ENCODE peak calls at places on chromosomes 2 and 18, in ten cellular contexts. Q, C, R, P, A, E, H, L, W and G are unnamed samples. For H3K27me3 and H3K4me1, the result is how much of the 10 kb centered on the place peaks cover.

GRCh38 chr2:231571810-231572209 is 20.9 kb upstream of the TEX44 start:
- DNase-seq in E (no peak), P (peak), H (no peak), R (no peak), L (no peak), A (no peak), C (no peak), W (no peak), Q (no peak), G (no peak)

GRCh38 chr2:239329972-239330572 is 70.7 kb downstream of the HDAC4 start:
- DNase-seq in W (no peak), Q (no peak), R (no peak), A (no peak), H (no peak), E (no peak), P (no peak), C (no peak), L (no peak), G (peak)

GRCh38 chr2:62554440-62554839 is 48.4 kb upstream of the TMEM17 start:
- DNase-seq in A (no peak), L (no peak), P (no peak), Q (no peak), H (no peak), C (no peak), R (no peak), W (no peak), E (no peak), G (no peak)

GRCh38 chr18:57819671-57820460 is 16.8 kb upstream of the ATP8B1 start:
- DNase-seq in C (peak), A (peak), Q (peak), W (peak), R (no peak), E (peak), P (no peak), L (peak), H (peak), G (no peak)

GRCh38 chr18:5914971-5915370 is 19.6 kb upstream of the TMEM200C start:
- DNase-seq in A (no peak), P (no peak), Q (no peak), C (no peak), H (no peak), R (no peak), W (no peak), E (no peak), L (no peak), G (no peak)

GRCh38 chr18:3342628-3343027 is 80.7 kb downstream of the MYL12B start:
- DNase-seq in W (no peak), H (no peak), A (no peak), Q (no peak), E (no peak), L (no peak), R (no peak), C (no peak), P (no peak), G (no peak)

GRCh38 chr2:120319686-120320317 is 26.1 kb upstream of the INHBB start:
- DNase-seq in P (no peak), H (no peak), L (no peak), A (no peak), R (no peak), C (no peak), W (no peak), E (no peak), Q (no peak), G (no peak)

GRCh38 chr2:95374916-95375471 is 27.5 kb upstream of the FAHD2A start:
- DNase-seq in E (peak), Q (no peak), P (peak), C (no peak), H (no peak), L (peak), R (no peak), A (peak), W (no peak), G (peak)

GRCh38 chr2:53130441-53130943 is 637.1 kb upstream of the CHAC2 start:
- DNase-seq in A (peak), W (no peak), L (peak), C (no peak), Q (peak), R (no peak), E (peak), H (peak), P (no peak), G (no peak)

GRCh38 chr2:27262379-27263286 is at the start of gene SLC30A3:
- DNase-seq in A (peak), R (peak), E (no peak), L (peak), C (peak), P (peak), H (peak), W (no peak), Q (peak), G (no peak)

GRCh38 chr2:205568620-205569019 is 113.7 kb upstream of the NRP2 start:
- DNase-seq in A (no peak), C (no peak), W (peak), P (no peak), H (no peak), L (no peak), R (no peak), E (no peak), Q (peak), G (no peak)

GRCh38 chr2:29749843-29750242 is 171.5 kb downstream of the ALK start:
- DNase-seq in R (no peak), W (no peak), A (peak), E (no peak), C (no peak), H (no peak), Q (no peak), L (no peak), P (no peak), G (no peak)

GRCh38 chr2:31401580-31401979 is 13.0 kb downstream of the XDH start:
- DNase-seq in L (peak), A (peak), P (peak), W (peak), E (peak), R (no peak), H (peak), C (no peak), Q (peak), G (no peak)

GRCh38 chr2:151315381-151315903 is 26.0 kb upstream of the NMI start:
- DNase-seq in A (peak), P (peak), C (no peak), R (no peak), L (peak), Q (no peak), W (no peak), E (peak), H (no peak), G (no peak)
- H3K4me2 ChIP-seq in A (peak), P (no peak), C (no peak), R (no peak), L (peak), Q (no peak), W (no peak), E (peak), H (no peak), G (no peak)

DNA sequence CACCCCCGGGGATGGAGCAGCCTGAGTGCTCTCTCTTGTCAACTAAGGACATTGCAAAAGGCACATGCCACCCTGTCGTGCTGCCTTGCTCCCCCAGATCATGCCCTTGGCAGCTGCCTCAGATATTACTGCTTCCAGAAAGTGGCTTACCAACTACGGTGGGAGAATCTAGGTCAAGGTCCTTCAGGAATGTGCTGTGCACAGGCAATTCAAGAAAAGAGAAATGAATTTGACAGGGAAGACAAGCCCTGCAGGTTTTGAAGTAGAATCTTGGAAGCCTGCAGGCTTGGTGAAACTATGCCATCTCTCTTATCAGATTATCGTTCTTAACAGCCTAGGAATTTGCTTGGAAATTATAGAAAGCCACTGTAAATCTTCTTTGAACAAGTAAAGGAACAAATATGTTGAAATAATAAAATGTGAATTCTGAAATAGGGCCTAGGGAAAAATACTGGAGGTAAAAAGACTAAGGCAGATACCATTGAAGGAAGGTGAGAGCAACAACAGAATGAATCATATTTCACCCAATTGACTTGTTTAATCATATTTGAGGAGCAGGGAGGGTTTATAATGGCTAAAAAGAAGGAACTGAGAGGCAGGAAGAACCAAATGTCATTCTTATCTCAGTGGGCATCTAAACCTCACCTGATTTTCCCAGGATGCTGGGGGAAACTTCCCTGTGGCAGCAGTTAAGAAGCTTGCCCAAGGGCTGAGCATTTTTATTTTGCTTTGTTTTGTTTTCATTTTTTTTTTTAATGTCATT is 94.0 kb upstream of the GLS start:
- DNase-seq in R (no peak), C (no peak), E (no peak), W (peak), H (no peak), Q (peak), P (no peak), L (no peak), A (no peak), G (no peak)
- H3K27me3 ChIP-seq in R (under half), C (under half), E (under half), W (under half), H (under half), Q (under half), P (under half), L (under half), A (under half), G (under half)

GRCh38 chr2:69639246-69639645 is 4.3 kb downstream of the AAK1 start:
- DNase-seq in Q (no peak), P (no peak), C (no peak), R (no peak), L (peak), H (no peak), W (no peak), A (no peak), E (no peak), G (no peak)

GRCh38 chr2:69643602-69644505 is at the start of gene AAK1:
- DNase-seq in H (peak), C (peak), L (peak), Q (peak), A (peak), W (peak), E (peak), P (peak), R (peak), G (peak)

GRCh38 chr2:69644506-69644979 is 1.0 kb upstream of the AAK1 start:
- DNase-seq in H (no peak), R (no peak), L (no peak), Q (peak), C (no peak), W (no peak), P (no peak), E (no peak), A (peak), G (no peak)

GRCh38 chr2:69642709-69643601 is 584 bp downstream of the AAK1 start:
- DNase-seq in L (peak), H (peak), R (peak), A (peak), P (peak), Q (peak), E (peak), C (no peak), W (peak), G (peak)

GRCh38 chr2:69641887-69642708 is 1.4 kb downstream of the AAK1 start:
- DNase-seq in A (peak), W (no peak), E (no peak), H (no peak), L (no peak), R (no peak), C (no peak), Q (no peak), P (no peak), G (no peak)
- H3K4me1 ChIP-seq in A (under half), W (half or more), E (under half), H (under half), L (under half), R (under half), C (under half), Q (under half), P (under half), G (half or more)

DNA sequence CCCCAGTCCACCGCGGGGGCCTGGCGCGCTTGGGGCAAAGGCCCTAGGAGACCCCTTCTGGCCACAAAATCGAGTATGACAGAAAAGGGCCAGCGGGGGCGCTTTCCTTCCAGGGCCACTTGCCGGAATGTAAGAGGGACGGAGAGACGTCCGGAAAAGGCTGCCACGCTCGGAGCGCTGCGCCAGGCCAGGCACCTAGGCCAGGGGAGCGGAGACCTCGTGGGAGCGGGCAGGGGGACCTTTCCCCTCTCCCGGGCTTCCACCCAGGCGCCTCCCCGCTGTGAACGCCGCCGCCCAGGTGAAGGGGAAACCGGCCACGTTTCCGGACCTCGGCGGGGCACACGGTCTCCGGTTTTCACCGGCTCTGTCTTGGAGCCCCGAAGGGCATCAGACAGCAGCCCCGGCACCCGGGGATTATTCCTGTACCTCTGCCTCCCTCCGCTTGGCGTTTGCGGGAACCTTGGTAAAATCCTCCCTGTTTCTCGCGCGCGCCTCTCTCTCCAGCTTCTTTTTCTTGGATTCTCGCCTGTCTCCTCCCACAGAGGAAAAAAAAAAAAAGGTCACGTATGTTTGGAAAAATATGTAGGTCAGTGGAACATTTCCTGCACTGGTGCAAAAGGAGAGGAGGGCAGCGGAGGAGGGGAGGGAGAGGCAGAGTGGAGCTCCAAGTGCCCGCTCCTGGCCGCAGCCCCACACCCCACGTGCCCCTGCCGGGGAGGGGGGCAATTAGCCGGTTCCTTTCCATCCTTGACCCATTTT is 1.2 kb upstream of the NPAS2 start:
- DNase-seq in W (peak), E (peak), A (peak), C (peak), H (peak), P (peak), L (peak), R (no peak), Q (peak), G (no peak)
- H3K4me2 ChIP-seq in W (peak), E (peak), A (peak), C (peak), H (peak), P (peak), L (peak), R (peak), Q (peak), G (no peak)

GRCh38 chr18:26549486-26550435 is 1.4 kb upstream of the KCTD1 start:
- DNase-seq in R (peak), C (peak), P (peak), H (peak), Q (peak), A (peak), E (peak), L (peak), W (peak), G (peak)
- H3K27me3 ChIP-seq in R (under half), C (under half), P (under half), H (under half), Q (under half), A (under half), E (under half), L (under half), W (under half), G (under half)

GRCh38 chr2:172438064-172438421 is 10.7 kb downstream of the ITGA6 start:
- DNase-seq in E (peak), A (peak), H (no peak), L (no peak), R (no peak), P (no peak), W (peak), C (no peak), Q (peak), G (no peak)
- H3K4me1 ChIP-seq in E (under half), A (under half), H (under half), L (under half), R (under half), P (under half), W (half or more), C (half or more), Q (half or more), G (under half)

DNA sequence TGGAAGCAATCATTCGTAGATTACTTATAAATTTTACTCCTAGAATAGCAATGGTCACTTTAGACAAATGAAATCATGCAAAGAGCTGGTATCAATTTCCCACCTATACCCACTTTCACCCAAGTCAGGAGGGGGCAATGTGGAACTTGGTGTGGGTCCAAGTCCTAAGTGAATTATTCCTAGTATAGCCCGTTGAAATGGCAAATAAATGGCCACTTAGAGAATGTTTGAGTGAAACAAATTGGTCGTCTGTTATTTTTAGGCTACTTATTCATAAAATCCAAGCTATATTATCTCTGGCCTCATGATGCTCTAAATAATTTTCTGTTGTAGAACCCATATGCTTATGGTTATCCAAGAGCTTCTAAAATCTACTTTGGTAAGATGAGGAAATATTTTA is 98.1 kb downstream of the MYO3B start:
- DNase-seq in R (no peak), L (no peak), A (no peak), W (no peak), H (no peak), E (no peak), C (no peak), P (no peak), Q (no peak), G (no peak)
- H3K4me2 ChIP-seq in R (no peak), L (no peak), A (no peak), W (no peak), H (no peak), E (no peak), C (no peak), P (no peak), Q (no peak), G (no peak)

GRCh38 chr2:154696771-154697170 is 1.7 kb upstream of the KCNJ3 start:
- DNase-seq in C (no peak), Q (no peak), H (no peak), A (no peak), P (no peak), E (no peak), R (no peak), L (no peak), W (no peak), G (no peak)
- H3K27me3 ChIP-seq in C (under half), Q (under half), H (under half), A (under half), P (under half), E (under half), R (half or more), L (under half), W (under half), G (under half)

DNA sequence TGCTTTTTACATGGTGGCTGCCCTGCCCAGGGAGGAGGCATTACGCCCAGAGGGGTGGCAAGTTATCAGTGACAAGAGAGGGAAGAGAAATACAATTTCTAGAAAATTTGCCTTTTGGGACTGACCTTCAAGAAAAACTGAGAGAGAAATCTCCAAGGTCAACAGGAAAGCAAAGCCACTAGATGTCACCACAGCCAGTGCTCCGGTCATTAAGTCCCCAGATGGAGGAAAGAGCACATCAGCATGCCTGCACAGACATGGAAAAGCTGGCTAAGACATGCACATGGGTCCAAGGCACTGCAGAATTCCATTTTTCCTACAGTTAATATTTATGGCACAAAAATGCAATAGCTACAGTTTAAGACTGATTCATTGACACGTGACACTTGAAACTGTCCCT is 21.0 kb downstream of the FHL2 start:
- DNase-seq in E (no peak), H (no peak), Q (no peak), R (no peak), L (no peak), A (no peak), P (no peak), C (no peak), W (no peak), G (no peak)
- H3K4me1 ChIP-seq in E (half or more), H (under half), Q (half or more), R (under half), L (half or more), A (half or more), P (under half), C (under half), W (under half), G (under half)